ENCODE peak calls at places on chromosomes 5 and 9, in six cellular contexts. P, E, D, R, X and Y are unnamed samples.

GRCh38 chr5:62374090-62374489 is 29.6 kb downstream of the DIMT1 start:
- DNase-seq in P (no peak), E (no peak), D (no peak), R (no peak), X (no peak), Y (no peak)

GRCh38 chr5:32475338-32476097 is 31.0 kb upstream of the ZFR start:
- DNase-seq in P (no peak), E (no peak), D (no peak), R (no peak), X (no peak), Y (no peak)

GRCh38 chr9:136346927-136347465 is 16.5 kb downstream of the DNLZ start:
- DNase-seq in P (no peak), E (no peak), D (no peak), R (no peak), X (no peak), Y (no peak)

GRCh38 chr9:68548241-68548640 is 7.6 kb upstream of the TMEM252 start:
- DNase-seq in P (no peak), E (no peak), D (no peak), R (no peak), X (no peak), Y (no peak)

GRCh38 chr5:98314262-98314661 is 459.2 kb upstream of the RGMB start:
- DNase-seq in P (no peak), E (no peak), D (no peak), R (no peak), X (no peak), Y (no peak)

GRCh38 chr5:165502893-165503696 is 1997.7 kb downstream of the MAT2B start:
- DNase-seq in P (no peak), E (no peak), D (no peak), R (no peak), X (no peak), Y (no peak)

GRCh38 chr5:81409845-81410369 is 16.0 kb upstream of the ACOT12 start:
- DNase-seq in P (no peak), E (no peak), D (no peak), R (no peak), X (no peak), Y (no peak)

GRCh38 chr5:157682257-157682656 is 10.9 kb downstream of the C5orf52 start:
- DNase-seq in P (no peak), E (no peak), D (no peak), R (no peak), X (no peak), Y (no peak)

GRCh38 chr9:109699019-109699418 is 81.0 kb upstream of the PALM2AKAP2 start:
- DNase-seq in P (no peak), E (no peak), D (no peak), R (no peak), X (no peak), Y (no peak)

GRCh38 chr9:14908221-14909206 is 1.7 kb downstream of the FREM1 start:
- DNase-seq in P (no peak), E (no peak), D (no peak), R (no peak), X (no peak), Y (no peak)

GRCh38 chr5:164735334-164735733 is 1229.9 kb downstream of the MAT2B start:
- DNase-seq in P (no peak), E (no peak), D (no peak), R (no peak), X (no peak), Y (no peak)

GRCh38 chr5:93154551-93154950 is 426.5 kb downstream of the NR2F1-AS1 start:
- DNase-seq in P (no peak), E (no peak), D (no peak), R (no peak), X (no peak), Y (no peak)

GRCh38 chr5:170861855-170862766 is at the start of gene RANBP17:
- DNase-seq in P (no peak), E (peak; percentile 63), D (no peak), R (peak; percentile 75), X (peak; percentile 53), Y (peak; percentile 55)

GRCh38 chr9:107721705-107722245 is 232.2 kb upstream of the KLF4 start:
- DNase-seq in P (no peak), E (no peak), D (no peak), R (no peak), X (no peak), Y (no peak)

GRCh38 chr9:123445981-123446610 is 90.1 kb downstream of the CRB2 start:
- DNase-seq in P (no peak), E (no peak), D (no peak), R (no peak), X (peak; percentile 23), Y (no peak)

GRCh38 chr5:115079934-115080623 is 89.6 kb downstream of the TRIM36 start:
- DNase-seq in P (no peak), E (no peak), D (no peak), R (no peak), X (no peak), Y (no peak)

GRCh38 chr9:12085401-12085800 is 607.8 kb upstream of the TYRP1 start:
- DNase-seq in P (no peak), E (no peak), D (no peak), R (no peak), X (no peak), Y (no peak)

GRCh38 chr5:122067330-122067885 is 10.7 kb downstream of the LOX start:
- DNase-seq in P (no peak), E (no peak), D (no peak), R (no peak), X (no peak), Y (no peak)

GRCh38 chr9:38066167-38066906 is 2.7 kb downstream of the SHB start:
- DNase-seq in P (no peak), E (peak; percentile 60), D (no peak), R (no peak), X (no peak), Y (no peak)

GRCh38 chr5:33890633-33891032 is 1.2 kb downstream of the ADAMTS12 start:
- DNase-seq in P (no peak), E (no peak), D (no peak), R (peak; percentile 37), X (no peak), Y (no peak)

GRCh38 chr9:133968966-133969617 is 23.0 kb downstream of the VAV2 start:
- DNase-seq in P (no peak), E (no peak), D (no peak), R (no peak), X (no peak), Y (no peak)
- TF ChIP-seq CTCF in P (no peak), E (no peak), D (no peak), R (no peak), X (no peak), Y (no peak)

GRCh38 chr5:76209297-76209696 is 126.1 kb downstream of the SV2C start:
- DNase-seq in P (no peak), E (no peak), D (no peak), R (peak; percentile 6), X (no peak), Y (no peak)
- TF ChIP-seq CTCF in P (no peak), E (no peak), D (no peak), R (peak; percentile 7), X (peak; percentile 33), Y (no peak)

GRCh38 chr9:127634698-127635097 is 22.6 kb downstream of the STXBP1 start:
- DNase-seq in P (no peak), E (no peak), D (no peak), R (peak; percentile 54), X (peak; percentile 16), Y (no peak)
- TF ChIP-seq CTCF in P (no peak), E (no peak), D (no peak), R (no peak), X (peak; percentile 30), Y (no peak)

DNA sequence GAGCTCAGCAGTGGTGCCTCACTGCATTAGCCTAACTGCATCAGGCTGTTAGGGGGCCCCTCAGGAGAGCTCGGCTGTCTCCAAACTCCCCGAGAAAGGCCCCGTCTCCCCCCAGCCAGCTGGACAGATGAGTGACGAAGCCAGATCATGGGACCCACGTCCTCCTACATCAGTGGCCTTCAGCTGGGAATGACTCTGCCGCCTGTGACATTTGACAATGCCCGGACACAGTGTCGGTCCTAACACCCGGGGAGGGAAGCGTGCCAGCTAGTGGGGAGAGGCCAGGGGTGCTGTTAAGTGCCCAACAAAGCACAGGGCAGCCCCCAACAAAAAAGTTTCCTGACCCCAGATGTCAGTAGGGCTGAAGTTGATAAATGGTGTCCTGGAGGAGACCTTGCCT is 375.2 kb upstream of the IRX2 start:
- DNase-seq in P (no peak), E (no peak), D (peak; percentile 71), R (no peak), X (no peak), Y (no peak)
- TF ChIP-seq CTCF in P (no peak), E (no peak), D (no peak), R (no peak), X (no peak), Y (no peak)

GRCh38 chr9:93992830-93993229 is 37.7 kb upstream of the BARX1 start:
- DNase-seq in P (no peak), E (no peak), D (no peak), R (no peak), X (no peak), Y (no peak)

GRCh38 chr9:93994132-93994531 is 39.0 kb upstream of the BARX1 start:
- DNase-seq in P (no peak), E (no peak), D (no peak), R (no peak), X (no peak), Y (no peak)

GRCh38 chr9:94002316-94003140 is 47.4 kb upstream of the BARX1 start:
- DNase-seq in P (no peak), E (no peak), D (no peak), R (peak; percentile 57), X (no peak), Y (peak; percentile 71)

GRCh38 chr9:93996367-93996766 is 41.2 kb upstream of the BARX1 start:
- DNase-seq in P (no peak), E (no peak), D (no peak), R (no peak), X (no peak), Y (no peak)

GRCh38 chr9:93996863-93997262 is 41.7 kb upstream of the BARX1 start:
- DNase-seq in P (no peak), E (no peak), D (no peak), R (peak; percentile 12), X (no peak), Y (no peak)
- TF ChIP-seq CTCF in P (no peak), E (no peak), D (no peak), R (no peak), X (peak; percentile 17), Y (no peak)

GRCh38 chr9:127077658-127077975 is 44.8 kb downstream of the ANGPTL2 start:
- DNase-seq in P (no peak), E (peak; percentile 46), D (peak; percentile 82), R (no peak), X (no peak), Y (no peak)
- TF ChIP-seq CTCF in P (no peak), E (no peak), D (no peak), R (no peak), X (no peak), Y (no peak)

GRCh38 chr5:159833088-159833487 is 83.2 kb upstream of the ADRA1B start:
- DNase-seq in P (no peak), E (no peak), D (no peak), R (peak; percentile 37), X (no peak), Y (no peak)
- TF ChIP-seq CTCF in P (no peak), E (no peak), D (no peak), R (no peak), X (no peak), Y (no peak)